ENCODE peak calls at places on chromosome 4, in four cellular contexts. Z is upper lobe of right lung, P is GM23338, T is pancreas. K is an unnamed sample.
A peak's percentile ranks its signal among the peaks of the same experiment; 100 is the strongest.

GRCh38 chr4:40329805-40330204 is 5.3 kb upstream of the CHRNA9 start:
- DNase-seq in Z (no peak), P (no peak), T (no peak), K (no peak)

GRCh38 chr4:177451108-177451500 is 8.9 kb upstream of the AGA start:
- DNase-seq in Z (no peak), P (no peak), T (no peak), K (no peak)

GRCh38 chr4:158068063-158068462 is 104.8 kb downstream of the GASK1B start:
- DNase-seq in Z (no peak), P (no peak), T (no peak), K (no peak)

GRCh38 chr4:135185256-135185655 is 983.7 kb upstream of the PABPC4L start:
- DNase-seq in Z (no peak), P (peak; percentile 65), T (no peak), K (no peak)

GRCh38 chr4:128716325-128716724 is 93.2 kb upstream of the JADE1 start:
- DNase-seq in Z (no peak), P (no peak), T (no peak), K (no peak)

GRCh38 chr4:61373901-61374611 is 173.9 kb downstream of the ADGRL3 start:
- DNase-seq in Z (no peak), P (no peak), T (no peak), K (no peak)

GRCh38 chr4:187711586-187711985 is 284.0 kb upstream of the ZFP42 start:
- DNase-seq in Z (no peak), P (no peak), T (no peak), K (no peak)

GRCh38 chr4:143417679-143418403 is 81.2 kb downstream of the GAB1 start:
- DNase-seq in Z (no peak), P (no peak), T (no peak), K (no peak)

GRCh38 chr4:158193171-158193749 is 17.0 kb upstream of the TMEM144 start:
- DNase-seq in Z (no peak), P (peak; percentile 60), T (no peak), K (no peak)

GRCh38 chr4:71426381-71427042 is 87.7 kb downstream of the SLC4A4 start:
- DNase-seq in Z (no peak), P (no peak), T (no peak), K (no peak)

GRCh38 chr4:140005699-140006098 is 148.3 kb downstream of the MAML3 start:
- DNase-seq in Z (no peak), P (no peak), T (no peak), K (no peak)

GRCh38 chr4:139962130-139962684 is 191.8 kb downstream of the MAML3 start:
- DNase-seq in Z (no peak), P (no peak), T (no peak), K (no peak)

GRCh38 chr4:158850800-158851644 is 82.2 kb downstream of the FNIP2 start:
- DNase-seq in Z (no peak), P (peak; percentile 48), T (no peak), K (no peak)

GRCh38 chr4:108223313-108223712 is 54.6 kb upstream of the LEF1 start:
- DNase-seq in Z (no peak), P (no peak), T (no peak), K (no peak)

GRCh38 chr4:108219998-108220397 is 51.3 kb upstream of the LEF1 start:
- DNase-seq in Z (no peak), P (no peak), T (no peak), K (no peak)

DNA sequence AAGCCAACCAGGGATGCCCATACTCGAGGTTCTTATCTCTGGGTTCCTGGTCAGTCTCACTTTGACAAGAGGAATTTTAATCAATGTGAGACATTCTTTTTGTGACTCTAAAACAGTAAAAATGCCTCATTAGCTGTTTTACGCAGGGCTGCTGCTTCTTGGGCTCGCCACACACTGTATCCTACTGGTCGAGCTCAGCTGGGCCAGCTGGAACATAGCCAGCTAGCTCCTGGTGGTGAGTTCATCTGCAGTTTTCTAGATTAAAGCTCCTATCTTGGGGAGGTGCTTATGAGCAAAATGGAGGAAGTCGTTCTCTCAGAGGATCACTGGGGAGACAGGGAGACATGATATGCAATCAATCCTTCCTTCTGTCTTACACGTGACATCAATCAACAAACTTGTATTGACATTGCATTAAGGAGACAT is 55.9 kb upstream of the LEF1 start:
- DNase-seq in Z (no peak), P (no peak), T (peak; percentile 7), K (no peak)
- TF ChIP-seq CTCF in Z (no peak), P (no peak), T (no peak), K (no peak)

GRCh38 chr4:95120456-95120855 is 362.7 kb downstream of the BMPR1B start:
- DNase-seq in Z (no peak), P (no peak), T (no peak), K (no peak)
- H3K27ac ChIP-seq in Z (no peak overlapping the region), P (no peak overlapping the region), T (no peak overlapping the region), K (no peak overlapping the region)

DNA sequence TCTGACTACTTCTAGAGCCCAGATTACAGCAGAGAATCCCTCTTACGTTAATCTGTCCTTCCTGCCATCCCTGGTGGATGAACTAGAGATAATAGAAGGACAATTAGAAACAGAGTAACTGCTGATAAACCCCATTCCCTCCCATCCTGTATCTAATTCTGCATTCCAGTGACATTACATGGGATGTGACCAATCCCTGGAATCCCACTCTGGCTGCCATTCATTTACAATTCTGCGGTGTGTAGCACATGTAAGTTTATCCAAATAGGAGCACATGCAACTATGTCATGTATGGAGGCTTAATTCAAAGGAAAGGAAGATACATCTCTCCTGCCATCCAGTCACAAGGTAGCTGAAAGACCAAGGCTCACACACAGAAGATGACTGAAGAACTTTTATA is 339.5 kb downstream of the GPAT3 start:
- DNase-seq in Z (no peak), P (no peak), T (no peak), K (no peak)
- H3K27me3 ChIP-seq in Z (no peaks in the 10 kb centered on the region), P (no peaks in the 10 kb centered on the region), T (no peaks in the 10 kb centered on the region), K (no peaks in the 10 kb centered on the region)

DNA sequence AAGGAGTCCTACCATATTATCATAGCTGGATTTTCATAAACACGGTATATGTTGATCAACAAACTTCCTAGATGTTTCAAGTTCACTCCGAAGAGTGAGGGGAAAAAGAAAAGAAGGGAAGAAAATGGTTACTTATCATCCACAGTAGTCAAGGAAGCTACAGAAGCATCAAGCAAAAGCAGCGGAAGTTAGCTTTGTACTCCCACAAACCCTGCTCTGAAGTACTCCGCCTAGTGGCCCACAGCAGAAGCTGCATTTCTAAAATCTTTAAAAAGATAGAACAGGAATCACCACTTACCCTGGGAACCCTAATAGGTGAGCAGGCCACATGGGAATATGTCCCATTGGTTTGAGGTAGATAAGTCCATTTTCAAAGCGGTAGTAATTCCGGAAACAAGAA is 28.5 kb upstream of the FRG1 start:
- DNase-seq in Z (no peak), P (peak; percentile 56), T (no peak), K (no peak)
- TF ChIP-seq CTCF in Z (peak; percentile 45), P (peak; percentile 72), T (peak; percentile 16), K (peak; percentile 37)

GRCh38 chr4:77113069-77113468 is 37.3 kb upstream of the CCNI start:
- DNase-seq in Z (no peak), P (no peak), T (no peak), K (no peak)

GRCh38 chr4:77110707-77111106 is 34.9 kb upstream of the CCNI start:
- DNase-seq in Z (no peak), P (no peak), T (no peak), K (no peak)
- H3K27ac ChIP-seq in Z (no peak overlapping the region), P (no peak overlapping the region), T (no peak overlapping the region), K (no peak overlapping the region)

GRCh38 chr4:57866468-57867173 is 756.4 kb upstream of the IGFBP7 start:
- DNase-seq in Z (no peak), P (no peak), T (no peak), K (no peak)
- H3K27me3 ChIP-seq in Z (no peaks in the 10 kb centered on the region), P (no peaks in the 10 kb centered on the region), T (no peaks in the 10 kb centered on the region), K (no peaks in the 10 kb centered on the region)

GRCh38 chr4:6591781-6592180 is 16.8 kb downstream of the MAN2B2 start:
- DNase-seq in Z (no peak), P (no peak), T (no peak), K (no peak)
- TF ChIP-seq CTCF in Z (no peak), P (no peak), T (no peak), K (no peak)

GRCh38 chr4:15003891-15004700 is 1.8 kb downstream of the CPEB2 start:
- DNase-seq in Z (peak; percentile 79), P (peak; percentile 38), T (peak; percentile 31), K (peak; percentile 21)
- H3K27ac ChIP-seq in Z (peak overlapping the region; percentile 100), P (no peak overlapping the region), T (peak overlapping the region; percentile 100), K (peak overlapping the region; percentile 67)

DNA sequence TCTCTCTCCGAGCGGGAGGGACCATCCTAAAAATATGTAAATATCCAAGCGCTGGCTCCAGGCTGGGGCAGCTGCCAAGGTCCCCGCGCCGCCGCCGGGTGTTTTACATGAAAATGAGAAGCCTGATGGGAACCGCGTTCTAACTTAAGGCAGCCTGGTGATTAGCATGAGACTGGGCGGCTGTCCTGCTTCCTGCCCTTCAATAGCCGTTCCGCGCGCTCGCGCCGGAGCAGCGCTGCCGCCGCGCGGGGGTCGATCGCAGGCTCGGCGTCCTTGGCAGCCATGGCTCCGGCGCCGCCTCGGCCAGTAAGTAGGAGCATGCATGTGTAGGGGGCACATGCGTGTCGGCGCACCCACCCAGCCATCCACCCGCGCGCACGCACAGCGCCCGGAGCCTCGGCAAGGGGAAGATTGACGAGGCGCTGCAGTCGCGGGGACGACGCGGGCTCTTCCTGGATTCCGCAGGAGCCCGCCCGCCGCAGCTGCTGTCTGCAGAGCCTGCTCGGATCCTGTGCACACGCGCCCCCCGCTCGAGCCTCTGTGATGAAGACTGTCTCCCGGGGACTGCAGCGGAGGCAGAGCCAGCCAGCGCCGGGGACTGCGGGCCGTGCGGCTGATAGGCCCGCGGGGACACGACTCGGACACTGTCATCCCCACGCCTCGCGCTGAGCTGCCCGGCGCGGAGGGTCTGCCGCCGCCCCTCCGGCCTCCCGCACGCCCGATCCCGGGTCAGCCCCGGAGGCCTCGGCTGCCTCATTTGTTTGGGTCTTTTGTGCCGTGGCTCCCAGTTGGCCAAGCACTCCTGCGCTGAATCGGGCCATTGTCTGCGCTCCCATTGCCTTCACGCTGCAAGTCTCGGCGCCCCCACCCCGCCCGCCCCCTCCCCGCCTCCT is 732 bp downstream of the STOX2 start:
- DNase-seq in Z (peak; percentile 67), P (peak; percentile 98), T (peak; percentile 36), K (no peak)
- H3K27me3 ChIP-seq in Z (no peaks in the 10 kb centered on the region), P (peaks cover 46% of the 10 kb centered on the region), T (no peaks in the 10 kb centered on the region), K (peaks cover 55% of the 10 kb centered on the region)

GRCh38 chr4:122346036-122346435 is 32.8 kb upstream of the ADAD1 start:
- DNase-seq in Z (no peak), P (no peak), T (no peak), K (no peak)

GRCh38 chr4:122341906-122342305 is 36.9 kb upstream of the ADAD1 start:
- DNase-seq in Z (no peak), P (peak; percentile 13), T (no peak), K (no peak)

GRCh38 chr4:122346503-122346902 is 32.3 kb upstream of the ADAD1 start:
- DNase-seq in Z (no peak), P (no peak), T (no peak), K (no peak)
- TF ChIP-seq CTCF in Z (no peak), P (no peak), T (no peak), K (no peak)